ENCODE peak calls at places on chromosomes 11 and 22, in seven cellular contexts. S, B, P, O, X, W and M are unnamed samples. For H3K9me3, the result is how much of the 10 kb centered on the place peaks cover.

GRCh38 chr11:71342951-71343827 is 90.8 kb upstream of the SHANK2 start:
- DNase-seq in W (peak), O (peak), X (no peak), B (peak), P (peak), S (no peak), M (no peak)

GRCh38 chr11:43582837-43583462 is 97.6 kb upstream of the HSD17B12 start:
- DNase-seq in P (no peak), O (no peak), B (no peak), W (no peak), S (no peak), X (no peak), M (no peak)

GRCh38 chr11:9396752-9397151 is 12.3 kb downstream of the IPO7 start:
- DNase-seq in O (no peak), W (no peak), X (no peak), B (no peak), S (no peak), P (no peak), M (no peak)

GRCh38 chr11:101584651-101585050 is 844 bp upstream of the TRPC6 start:
- DNase-seq in B (no peak), W (no peak), O (no peak), X (no peak), P (no peak), S (no peak), M (no peak)

GRCh38 chr11:65132988-65133700 is 1.2 kb downstream of the SYVN1 start:
- DNase-seq in X (no peak), O (peak), S (peak), W (peak), P (peak), B (peak), M (no peak)

GRCh38 chr11:66420671-66421476 is at the start of gene NPAS4:
- DNase-seq in P (no peak), B (no peak), S (no peak), X (no peak), W (peak), O (no peak), M (no peak)

GRCh38 chr11:19919050-19919561 is 206.5 kb downstream of the NAV2 start:
- DNase-seq in O (peak), W (no peak), S (peak), P (peak), X (no peak), B (peak), M (no peak)

GRCh38 chr22:22897947-22898346 is 10.3 kb downstream of the IGLL5 start:
- DNase-seq in W (no peak), P (no peak), O (no peak), B (no peak), S (peak), X (peak), M (no peak)

GRCh38 chr11:58744988-58745704 is 13.4 kb upstream of the GLYAT start:
- DNase-seq in S (no peak), P (no peak), O (no peak), W (no peak), X (no peak), B (no peak), M (no peak)

GRCh38 chr22:30649430-30650007 is 13.9 kb downstream of the SLC35E4 start:
- DNase-seq in W (no peak), O (peak), P (peak), B (no peak), S (no peak), X (peak), M (peak)

GRCh38 chr11:123681007-123681406 is 26.6 kb upstream of the SCN3B start:
- DNase-seq in W (no peak), P (no peak), B (no peak), O (no peak), X (no peak), S (no peak), M (no peak)

GRCh38 chr11:130166457-130166784 is 6.8 kb downstream of the ST14 start:
- DNase-seq in P (peak), X (no peak), S (no peak), B (peak), W (no peak), O (peak), M (no peak)

GRCh38 chr11:30488304-30488998 is 97.7 kb downstream of the MPPED2 start:
- DNase-seq in B (no peak), O (peak), S (no peak), X (no peak), W (no peak), P (peak), M (no peak)

GRCh38 chr22:49983148-49984042 is 22.8 kb downstream of the PIM3 start:
- DNase-seq in W (no peak), P (peak), B (no peak), X (peak), S (no peak), O (no peak), M (no peak)

GRCh38 chr22:21590809-21591641 is 23.5 kb downstream of the UBE2L3 start:
- DNase-seq in S (no peak), P (no peak), B (no peak), X (no peak), W (no peak), O (no peak), M (no peak)

GRCh38 chr22:46613606-46613997 is 6.6 kb upstream of the GRAMD4 start:
- DNase-seq in S (no peak), B (no peak), P (no peak), O (no peak), X (no peak), W (no peak), M (no peak)

GRCh38 chr11:3199537-3200295 is 18.9 kb downstream of the MRGPRG start:
- DNase-seq in O (no peak), X (no peak), B (no peak), W (no peak), S (no peak), P (no peak), M (no peak)

GRCh38 chr22:45229181-45229580 is 11.5 kb downstream of the KIAA0930 start:
- DNase-seq in B (no peak), X (no peak), S (no peak), P (no peak), O (no peak), W (no peak), M (no peak)

GRCh38 chr22:28051787-28052356 is 132.8 kb upstream of the PITPNB start:
- DNase-seq in S (peak), B (peak), O (peak), P (peak), X (peak), W (peak), M (no peak)

GRCh38 chr11:19777342-19778102 is 64.9 kb downstream of the NAV2 start:
- DNase-seq in P (peak), S (no peak), B (peak), O (peak), W (no peak), X (no peak), M (no peak)

GRCh38 chr11:76742912-76743311 is 40.2 kb upstream of the TSKU start:
- DNase-seq in X (no peak), S (no peak), O (no peak), B (no peak), P (no peak), W (no peak), M (no peak)

GRCh38 chr22:42343551-42344081 is 73.2 kb upstream of the TCF20 start:
- DNase-seq in W (no peak), B (no peak), P (no peak), O (no peak), S (no peak), X (no peak), M (no peak)

GRCh38 chr22:47333625-47334024 is 571.2 kb downstream of the TBC1D22A start:
- DNase-seq in X (no peak), B (no peak), O (peak), S (no peak), W (no peak), P (peak), M (no peak)

GRCh38 chr22:43993072-43993760 is 30.9 kb upstream of the PARVB start:
- DNase-seq in P (peak), S (peak), O (peak), B (peak), X (peak), W (peak), M (peak)

GRCh38 chr22:32080904-32081303 is 37.8 kb downstream of the SLC5A1 start:
- DNase-seq in W (peak), X (no peak), B (peak), S (no peak), O (peak), P (peak), M (no peak)

GRCh38 chr11:78688460-78688859 is 113.8 kb upstream of the NARS2 start:
- DNase-seq in P (no peak), B (no peak), O (no peak), X (no peak), W (no peak), S (no peak), M (no peak)

GRCh38 chr11:103619480-103619879 is 417.0 kb upstream of the DDI1 start:
- DNase-seq in S (no peak), P (no peak), O (peak), W (peak), X (no peak), B (no peak), M (no peak)

GRCh38 chr11:96324912-96325311 is 18.1 kb downstream of the MAML2 start:
- DNase-seq in O (no peak), S (no peak), B (no peak), P (peak), X (no peak), W (no peak), M (no peak)

GRCh38 chr11:131656179-131656838 is 285.9 kb downstream of the NTM start:
- DNase-seq in B (no peak), O (no peak), X (no peak), S (no peak), W (no peak), P (no peak), M (no peak)

GRCh38 chr22:46051646-46052045 is 74.7 kb upstream of the WNT7B start:
- DNase-seq in O (no peak), W (peak), P (no peak), S (peak), X (no peak), B (no peak), M (no peak)

GRCh38 chr11:93513763-93514162 is 29.4 kb downstream of the SMCO4 start:
- DNase-seq in O (no peak), P (no peak), W (no peak), B (no peak), S (no peak), X (no peak), M (no peak)

GRCh38 chr11:57357827-57358226 is 19.7 kb downstream of the P2RX3 start:
- DNase-seq in B (no peak), O (no peak), P (peak), S (no peak), W (peak), X (no peak), M (no peak)

GRCh38 chr22:26139320-26139719 is 29.9 kb upstream of the SEZ6L start:
- DNase-seq in O (peak), W (no peak), B (no peak), P (no peak), X (no peak), S (no peak), M (no peak)

GRCh38 chr11:113982306-113982705 is 7.4 kb downstream of the HTR3A start:
- DNase-seq in B (no peak), W (no peak), P (no peak), O (no peak), X (no peak), S (no peak), M (no peak)

GRCh38 chr11:112610996-112611795 is 350.0 kb upstream of the NCAM1 start:
- DNase-seq in X (no peak), P (peak), B (no peak), O (no peak), W (no peak), S (no peak), M (no peak)

GRCh38 chr11:28123151-28123571 is 15.0 kb downstream of the METTL15 start:
- DNase-seq in O (no peak), W (no peak), B (no peak), X (no peak), S (no peak), P (no peak), M (no peak)

GRCh38 chr11:128804481-128804880 is 62.6 kb downstream of the KCNJ1 start:
- DNase-seq in B (no peak), P (peak), X (no peak), O (no peak), W (no peak), S (no peak), M (no peak)

DNA sequence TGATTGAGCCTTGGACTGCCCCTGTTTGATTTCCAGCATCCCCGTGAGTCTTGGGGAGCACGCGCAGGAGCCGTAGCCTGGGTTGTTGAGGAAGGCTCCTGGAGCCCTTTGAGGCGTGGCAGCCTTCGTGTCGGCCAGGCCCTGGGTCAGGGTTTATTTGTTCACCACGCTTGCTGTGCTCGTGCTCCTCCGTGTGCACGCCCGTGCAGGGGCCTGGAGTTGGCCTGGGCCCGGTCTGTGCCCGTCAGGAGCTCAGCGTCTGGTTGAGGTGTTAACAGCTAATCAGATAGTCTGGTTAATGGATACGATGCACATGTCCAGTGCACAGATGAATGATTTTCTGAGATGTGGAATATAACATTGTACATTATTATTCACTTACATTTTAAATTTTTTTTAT is 8.0 kb downstream of the IGHMBP2 start:
- DNase-seq in O (no peak), W (no peak), B (no peak), S (peak), X (no peak), P (no peak), M (no peak)
- TF ChIP-seq CTCF in O (no peak), W (no peak), B (no peak), S (no peak), X (no peak), P (no peak), M (no peak)

GRCh38 chr22:17724678-17725464 is 49.4 kb downstream of the BID start:
- DNase-seq in O (no peak), W (peak), S (no peak), X (no peak), B (no peak), P (no peak), M (no peak)

GRCh38 chr22:17727244-17727892 is 46.9 kb downstream of the BID start:
- DNase-seq in B (no peak), P (no peak), X (no peak), S (no peak), O (no peak), W (no peak), M (no peak)

GRCh38 chr22:17726561-17727243 is 47.6 kb downstream of the BID start:
- DNase-seq in W (no peak), B (no peak), O (no peak), S (no peak), X (no peak), P (no peak), M (no peak)

GRCh38 chr22:17725465-17725800 is 48.8 kb downstream of the BID start:
- DNase-seq in W (no peak), B (no peak), O (no peak), X (no peak), S (no peak), P (no peak), M (no peak)

DNA sequence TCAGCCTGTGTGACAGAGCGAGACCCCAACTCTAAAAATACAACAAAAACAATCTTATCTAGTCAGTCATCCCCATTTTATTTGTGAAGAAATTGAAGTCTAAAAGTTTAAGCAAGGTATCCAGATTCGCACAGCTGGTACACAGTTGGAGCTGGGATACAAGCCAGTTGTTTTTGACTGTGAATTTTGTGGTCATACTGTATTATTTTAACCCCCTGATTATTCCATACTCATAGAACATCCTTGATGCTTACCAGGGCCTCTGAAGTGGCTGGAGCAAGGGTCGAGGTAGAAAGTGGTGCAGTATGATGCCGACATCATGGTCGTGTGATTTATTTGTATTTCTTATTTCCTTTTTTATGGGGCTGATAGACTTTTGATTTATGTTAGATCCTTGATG is 50.0 kb downstream of the BID start:
- DNase-seq in W (no peak), S (no peak), P (no peak), B (no peak), O (no peak), X (no peak), M (no peak)
- H3K27ac ChIP-seq in W (no peak), S (peak), P (peak), B (no peak), O (no peak), X (peak), M (no peak)

GRCh38 chr11:35981581-35981980 is 37.7 kb downstream of the LDLRAD3 start:
- DNase-seq in W (no peak), O (no peak), P (peak), S (no peak), X (no peak), B (no peak), M (no peak)
- H3K9me3 ChIP-seq in W (under half), O (under half), P (under half), S (under half), X (under half), B (under half), M (under half)

GRCh38 chr11:119727523-119728081 is 1.4 kb downstream of the NECTIN1 start:
- DNase-seq in B (peak), W (no peak), P (no peak), O (peak), X (peak), S (no peak), M (peak)
- TF ChIP-seq CTCF in B (peak), W (no peak), P (peak), O (no peak), X (peak), S (no peak), M (peak)

DNA sequence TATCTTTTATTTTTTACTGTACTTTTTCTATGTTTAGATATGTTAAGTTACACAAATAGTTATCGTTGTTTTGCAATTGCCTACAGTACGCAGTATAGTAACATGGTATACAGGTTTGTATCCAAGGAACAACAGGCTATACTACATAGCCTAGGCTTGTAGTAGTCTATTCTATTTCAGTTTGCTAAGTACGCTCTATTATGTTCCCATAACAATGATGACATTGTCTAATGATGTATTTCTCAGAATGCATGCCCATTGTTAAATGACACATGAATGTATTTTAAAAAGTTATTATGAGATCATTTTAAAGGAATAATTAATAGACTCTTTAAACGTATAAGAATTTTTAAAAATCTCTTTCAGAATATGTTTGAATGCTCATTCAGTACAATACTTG is 696.7 kb upstream of the CCDC90B start:
- DNase-seq in B (no peak), S (no peak), P (no peak), X (no peak), W (no peak), O (no peak), M (no peak)
- H3K27ac ChIP-seq in B (no peak), S (no peak), P (no peak), X (no peak), W (no peak), O (no peak), M (no peak)

DNA sequence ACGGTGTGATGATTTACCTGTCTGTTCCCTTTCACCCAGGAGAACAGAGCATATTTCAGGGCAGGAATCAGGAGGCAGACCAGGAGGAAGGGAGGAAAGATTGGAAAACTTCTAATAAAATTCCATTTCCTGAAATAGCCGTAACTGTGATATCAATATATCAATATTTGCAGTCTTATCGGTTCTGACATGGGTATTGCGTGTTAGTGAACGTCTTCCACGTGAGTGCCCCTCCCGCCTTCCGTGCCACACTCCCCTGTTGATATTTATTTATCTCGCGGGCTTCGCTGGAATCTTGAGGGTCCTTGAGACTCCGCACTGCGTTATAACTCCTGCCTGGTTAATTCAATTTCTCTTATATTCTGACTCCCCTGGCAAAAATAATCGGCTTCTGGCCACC is 1160.4 kb downstream of the BRD1 start:
- DNase-seq in X (no peak), W (no peak), P (no peak), O (no peak), S (no peak), B (no peak), M (no peak)
- H3K9me3 ChIP-seq in X (under half), W (under half), P (under half), O (under half), S (under half), B (under half), M (under half)